ENCODE peak calls at places on chromosomes 5 and 9, in eight cellular contexts. One of them, this sample, is unnamed.

GRCh38 chr9:31236344-31236743 is 1148.1 kb upstream of the ACO1 start:
- DNase-seq in substantia nigra: no peak
- DNase-seq in dorsolateral prefrontal cortex: no peak
- DNase-seq in CD4-positive, CD25-positive, alpha-beta regulatory T cell: no peak
- DNase-seq in cardiac muscle cell: no peak
- DNase-seq in adrenal gland: no peak
- DNase-seq in aorta: no peak
- DNase-seq in esophagus squamous epithelium: no peak
- DNase-seq in this sample: no peak

GRCh38 chr9:97059661-97060060 is 20.7 kb upstream of the CTSV start:
- DNase-seq in substantia nigra: no peak
- DNase-seq in esophagus squamous epithelium: no peak
- DNase-seq in cardiac muscle cell: no peak
- DNase-seq in CD4-positive, CD25-positive, alpha-beta regulatory T cell: no peak
- DNase-seq in dorsolateral prefrontal cortex: no peak
- DNase-seq in adrenal gland: no peak
- DNase-seq in aorta: no peak
- DNase-seq in this sample: no peak

GRCh38 chr5:125501396-125501795 is 755.0 kb upstream of the ZNF608 start:
- DNase-seq in CD4-positive, CD25-positive, alpha-beta regulatory T cell: no peak
- DNase-seq in esophagus squamous epithelium: no peak
- DNase-seq in cardiac muscle cell: peak
- DNase-seq in aorta: no peak
- DNase-seq in substantia nigra: no peak
- DNase-seq in dorsolateral prefrontal cortex: no peak
- DNase-seq in adrenal gland: no peak
- DNase-seq in this sample: no peak

GRCh38 chr5:10111575-10111974 is 138.1 kb downstream of the ATPSCKMT start:
- DNase-seq in adrenal gland: peak
- DNase-seq in dorsolateral prefrontal cortex: no peak
- DNase-seq in substantia nigra: no peak
- DNase-seq in cardiac muscle cell: peak
- DNase-seq in esophagus squamous epithelium: no peak
- DNase-seq in aorta: no peak
- DNase-seq in CD4-positive, CD25-positive, alpha-beta regulatory T cell: no peak
- DNase-seq in this sample: peak

GRCh38 chr9:69945671-69946141 is 97.9 kb upstream of the MAMDC2 start:
- DNase-seq in substantia nigra: no peak
- DNase-seq in esophagus squamous epithelium: no peak
- DNase-seq in cardiac muscle cell: peak
- DNase-seq in adrenal gland: peak
- DNase-seq in dorsolateral prefrontal cortex: no peak
- DNase-seq in CD4-positive, CD25-positive, alpha-beta regulatory T cell: no peak
- DNase-seq in aorta: no peak
- DNase-seq in this sample: peak

GRCh38 chr5:179410291-179411160 is 65.3 kb upstream of the ADAMTS2 start:
- DNase-seq in esophagus squamous epithelium: no peak
- DNase-seq in adrenal gland: no peak
- DNase-seq in CD4-positive, CD25-positive, alpha-beta regulatory T cell: no peak
- DNase-seq in cardiac muscle cell: no peak
- DNase-seq in substantia nigra: no peak
- DNase-seq in aorta: peak
- DNase-seq in dorsolateral prefrontal cortex: no peak
- DNase-seq in this sample: no peak

GRCh38 chr9:79799691-79800345 is 228.1 kb downstream of the TLE4 start:
- DNase-seq in esophagus squamous epithelium: no peak
- DNase-seq in substantia nigra: no peak
- DNase-seq in aorta: no peak
- DNase-seq in dorsolateral prefrontal cortex: peak
- DNase-seq in cardiac muscle cell: peak
- DNase-seq in CD4-positive, CD25-positive, alpha-beta regulatory T cell: no peak
- DNase-seq in adrenal gland: no peak
- DNase-seq in this sample: no peak

GRCh38 chr9:5493597-5494511 is 16.5 kb upstream of the PDCD1LG2 start:
- DNase-seq in substantia nigra: no peak
- DNase-seq in dorsolateral prefrontal cortex: no peak
- DNase-seq in aorta: no peak
- DNase-seq in cardiac muscle cell: peak
- DNase-seq in adrenal gland: peak
- DNase-seq in esophagus squamous epithelium: no peak
- DNase-seq in CD4-positive, CD25-positive, alpha-beta regulatory T cell: no peak
- DNase-seq in this sample: no peak

GRCh38 chr5:6551287-6551954 is 81.4 kb downstream of the NSUN2 start:
- DNase-seq in CD4-positive, CD25-positive, alpha-beta regulatory T cell: no peak
- DNase-seq in cardiac muscle cell: peak
- DNase-seq in adrenal gland: no peak
- DNase-seq in dorsolateral prefrontal cortex: peak
- DNase-seq in substantia nigra: no peak
- DNase-seq in aorta: peak
- DNase-seq in esophagus squamous epithelium: no peak
- DNase-seq in this sample: no peak

GRCh38 chr9:13607746-13608445 is 328.4 kb upstream of the MPDZ start:
- DNase-seq in aorta: no peak
- DNase-seq in esophagus squamous epithelium: no peak
- DNase-seq in dorsolateral prefrontal cortex: no peak
- DNase-seq in adrenal gland: no peak
- DNase-seq in CD4-positive, CD25-positive, alpha-beta regulatory T cell: no peak
- DNase-seq in substantia nigra: no peak
- DNase-seq in cardiac muscle cell: peak
- DNase-seq in this sample: no peak

GRCh38 chr5:61918606-61919005 is 387.4 kb upstream of the KIF2A start:
- DNase-seq in esophagus squamous epithelium: no peak
- DNase-seq in adrenal gland: no peak
- DNase-seq in aorta: no peak
- DNase-seq in CD4-positive, CD25-positive, alpha-beta regulatory T cell: no peak
- DNase-seq in dorsolateral prefrontal cortex: no peak
- DNase-seq in cardiac muscle cell: no peak
- DNase-seq in substantia nigra: no peak
- DNase-seq in this sample: no peak

GRCh38 chr9:106801816-106802215 is 61.1 kb upstream of the ZNF462 start:
- DNase-seq in adrenal gland: no peak
- DNase-seq in aorta: no peak
- DNase-seq in CD4-positive, CD25-positive, alpha-beta regulatory T cell: no peak
- DNase-seq in substantia nigra: no peak
- DNase-seq in cardiac muscle cell: no peak
- DNase-seq in esophagus squamous epithelium: no peak
- DNase-seq in dorsolateral prefrontal cortex: no peak
- DNase-seq in this sample: no peak

GRCh38 chr5:159017787-159018186 is 81.9 kb downstream of the EBF1 start:
- DNase-seq in esophagus squamous epithelium: no peak
- DNase-seq in aorta: peak
- DNase-seq in CD4-positive, CD25-positive, alpha-beta regulatory T cell: no peak
- DNase-seq in substantia nigra: no peak
- DNase-seq in adrenal gland: peak
- DNase-seq in dorsolateral prefrontal cortex: no peak
- DNase-seq in cardiac muscle cell: peak
- DNase-seq in this sample: peak

GRCh38 chr5:77770293-77771005 is 5.7 kb downstream of the TBCA start:
- DNase-seq in adrenal gland: no peak
- DNase-seq in cardiac muscle cell: no peak
- DNase-seq in aorta: no peak
- DNase-seq in esophagus squamous epithelium: no peak
- DNase-seq in dorsolateral prefrontal cortex: no peak
- DNase-seq in substantia nigra: no peak
- DNase-seq in CD4-positive, CD25-positive, alpha-beta regulatory T cell: no peak
- DNase-seq in this sample: no peak

GRCh38 chr9:33170464-33171156 is 3.5 kb upstream of the B4GALT1 start:
- DNase-seq in dorsolateral prefrontal cortex: peak
- DNase-seq in substantia nigra: no peak
- DNase-seq in adrenal gland: peak
- DNase-seq in aorta: no peak
- DNase-seq in cardiac muscle cell: no peak
- DNase-seq in esophagus squamous epithelium: no peak
- DNase-seq in CD4-positive, CD25-positive, alpha-beta regulatory T cell: no peak
- DNase-seq in this sample: no peak

GRCh38 chr5:137453476-137454080 is 45.5 kb downstream of the SPOCK1 start:
- DNase-seq in cardiac muscle cell: peak
- DNase-seq in dorsolateral prefrontal cortex: no peak
- DNase-seq in aorta: no peak
- DNase-seq in esophagus squamous epithelium: no peak
- DNase-seq in adrenal gland: no peak
- DNase-seq in CD4-positive, CD25-positive, alpha-beta regulatory T cell: no peak
- DNase-seq in substantia nigra: no peak
- DNase-seq in this sample: no peak

GRCh38 chr5:56291058-56291404 is 57.9 kb upstream of the ANKRD55 start:
- DNase-seq in dorsolateral prefrontal cortex: no peak
- DNase-seq in aorta: no peak
- DNase-seq in adrenal gland: no peak
- DNase-seq in CD4-positive, CD25-positive, alpha-beta regulatory T cell: no peak
- DNase-seq in cardiac muscle cell: no peak
- DNase-seq in substantia nigra: no peak
- DNase-seq in esophagus squamous epithelium: no peak
- DNase-seq in this sample: no peak

DNA sequence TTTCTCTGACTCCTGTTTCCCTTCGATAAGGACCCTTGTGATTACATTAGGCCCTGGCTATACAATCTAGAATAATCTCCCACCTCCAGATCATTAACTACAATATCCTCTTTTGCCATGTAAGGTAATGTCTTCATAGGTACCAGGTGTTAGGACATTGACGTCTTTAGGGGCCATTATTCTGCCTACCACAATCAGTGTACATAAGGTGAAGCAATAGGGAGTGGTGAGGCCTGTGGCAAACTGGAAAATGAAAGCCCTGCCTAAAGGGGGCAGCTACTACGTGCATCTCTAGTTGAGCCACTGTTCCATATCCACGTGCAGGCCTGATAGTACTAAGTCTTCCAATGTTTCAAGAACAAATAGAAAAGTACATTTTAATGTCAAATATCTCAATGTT is 4.8 kb upstream of the ALDH1B1 start:
- DNase-seq in cardiac muscle cell: no peak
- DNase-seq in esophagus squamous epithelium: no peak
- DNase-seq in CD4-positive, CD25-positive, alpha-beta regulatory T cell: no peak
- DNase-seq in substantia nigra: no peak
- DNase-seq in adrenal gland: no peak
- DNase-seq in aorta: no peak
- DNase-seq in dorsolateral prefrontal cortex: no peak
- DNase-seq in this sample: no peak
- H3K27ac ChIP-seq in cardiac muscle cell: no peak
- H3K27ac ChIP-seq in esophagus squamous epithelium: no peak
- H3K27ac ChIP-seq in CD4-positive, CD25-positive, alpha-beta regulatory T cell: no peak
- H3K27ac ChIP-seq in substantia nigra: no peak
- H3K27ac ChIP-seq in adrenal gland: no peak
- H3K27ac ChIP-seq in aorta: peak
- H3K27ac ChIP-seq in dorsolateral prefrontal cortex: no peak
- H3K27ac ChIP-seq in this sample: no peak

GRCh38 chr5:35149041-35149440 is 81.2 kb downstream of the PRLR start:
- DNase-seq in substantia nigra: no peak
- DNase-seq in CD4-positive, CD25-positive, alpha-beta regulatory T cell: no peak
- DNase-seq in dorsolateral prefrontal cortex: no peak
- DNase-seq in esophagus squamous epithelium: no peak
- DNase-seq in aorta: no peak
- DNase-seq in cardiac muscle cell: no peak
- DNase-seq in adrenal gland: no peak
- DNase-seq in this sample: no peak

GRCh38 chr5:35152733-35153132 is 77.6 kb downstream of the PRLR start:
- DNase-seq in substantia nigra: no peak
- DNase-seq in esophagus squamous epithelium: no peak
- DNase-seq in dorsolateral prefrontal cortex: no peak
- DNase-seq in adrenal gland: no peak
- DNase-seq in cardiac muscle cell: no peak
- DNase-seq in CD4-positive, CD25-positive, alpha-beta regulatory T cell: no peak
- DNase-seq in aorta: no peak
- DNase-seq in this sample: no peak

GRCh38 chr5:35146386-35146785 is 83.9 kb downstream of the PRLR start:
- DNase-seq in CD4-positive, CD25-positive, alpha-beta regulatory T cell: no peak
- DNase-seq in cardiac muscle cell: no peak
- DNase-seq in esophagus squamous epithelium: no peak
- DNase-seq in adrenal gland: no peak
- DNase-seq in aorta: no peak
- DNase-seq in substantia nigra: no peak
- DNase-seq in dorsolateral prefrontal cortex: no peak
- DNase-seq in this sample: no peak

GRCh38 chr5:35153375-35153932 is 76.8 kb downstream of the PRLR start:
- DNase-seq in dorsolateral prefrontal cortex: no peak
- DNase-seq in aorta: no peak
- DNase-seq in CD4-positive, CD25-positive, alpha-beta regulatory T cell: no peak
- DNase-seq in adrenal gland: no peak
- DNase-seq in substantia nigra: no peak
- DNase-seq in cardiac muscle cell: no peak
- DNase-seq in esophagus squamous epithelium: no peak
- DNase-seq in this sample: no peak

DNA sequence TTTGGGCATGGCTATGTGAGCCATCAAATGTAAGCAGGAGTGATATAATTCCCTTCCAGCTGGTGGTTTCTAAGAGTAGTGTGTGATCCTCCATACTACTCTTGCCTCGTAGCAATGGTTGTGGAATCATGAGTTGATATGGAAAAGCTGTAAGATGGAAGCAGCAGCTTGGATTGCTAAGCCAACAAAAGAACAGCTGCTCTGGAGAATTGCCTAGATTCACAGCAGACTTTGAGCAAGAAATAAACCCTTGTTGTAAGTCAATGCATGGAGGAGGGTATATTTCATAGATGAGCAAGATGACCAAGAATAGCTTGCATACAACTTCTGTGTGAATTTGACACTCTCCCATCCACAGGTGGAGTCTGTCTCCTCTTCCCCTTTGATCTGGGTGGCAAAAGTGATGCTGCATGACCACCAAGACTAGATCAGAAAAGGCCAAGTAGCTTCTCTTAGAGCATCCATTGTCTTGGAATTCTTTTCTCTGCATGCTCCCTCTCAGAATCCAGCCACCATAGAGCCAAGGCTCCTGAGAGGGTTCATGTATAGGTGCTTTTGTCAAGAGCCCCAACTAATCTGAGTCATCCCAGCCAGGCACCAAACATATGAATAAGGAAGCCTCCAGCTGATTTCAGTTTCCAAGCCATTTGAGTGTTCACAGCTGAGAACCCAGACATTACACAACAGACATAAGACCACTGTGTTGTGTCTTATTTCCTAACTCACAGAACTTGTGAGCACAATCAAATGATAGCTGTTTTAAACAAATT is 79.0 kb downstream of the PRLR start:
- DNase-seq in aorta: no peak
- DNase-seq in cardiac muscle cell: peak
- DNase-seq in dorsolateral prefrontal cortex: no peak
- DNase-seq in adrenal gland: no peak
- DNase-seq in substantia nigra: no peak
- DNase-seq in CD4-positive, CD25-positive, alpha-beta regulatory T cell: no peak
- DNase-seq in esophagus squamous epithelium: no peak
- DNase-seq in this sample: no peak
- H3K27ac ChIP-seq in aorta: no peak
- H3K27ac ChIP-seq in cardiac muscle cell: no peak
- H3K27ac ChIP-seq in dorsolateral prefrontal cortex: no peak
- H3K27ac ChIP-seq in adrenal gland: no peak
- H3K27ac ChIP-seq in substantia nigra: no peak
- H3K27ac ChIP-seq in CD4-positive, CD25-positive, alpha-beta regulatory T cell: no peak
- H3K27ac ChIP-seq in esophagus squamous epithelium: no peak
- H3K27ac ChIP-seq in this sample: no peak

GRCh38 chr5:175253597-175253996 is 190.4 kb downstream of the DRD1 start:
- DNase-seq in cardiac muscle cell: no peak
- DNase-seq in aorta: no peak
- DNase-seq in substantia nigra: no peak
- DNase-seq in CD4-positive, CD25-positive, alpha-beta regulatory T cell: no peak
- DNase-seq in dorsolateral prefrontal cortex: no peak
- DNase-seq in esophagus squamous epithelium: no peak
- DNase-seq in adrenal gland: no peak
- DNase-seq in this sample: no peak
- H3K27ac ChIP-seq in cardiac muscle cell: no peak
- H3K27ac ChIP-seq in aorta: no peak
- H3K27ac ChIP-seq in substantia nigra: no peak
- H3K27ac ChIP-seq in CD4-positive, CD25-positive, alpha-beta regulatory T cell: no peak
- H3K27ac ChIP-seq in dorsolateral prefrontal cortex: peak
- H3K27ac ChIP-seq in esophagus squamous epithelium: no peak
- H3K27ac ChIP-seq in adrenal gland: peak
- H3K27ac ChIP-seq in this sample: no peak

GRCh38 chr9:37010180-37010579 is 23.9 kb downstream of the PAX5 start:
- DNase-seq in CD4-positive, CD25-positive, alpha-beta regulatory T cell: no peak
- DNase-seq in substantia nigra: no peak
- DNase-seq in cardiac muscle cell: no peak
- DNase-seq in adrenal gland: no peak
- DNase-seq in esophagus squamous epithelium: no peak
- DNase-seq in aorta: no peak
- DNase-seq in dorsolateral prefrontal cortex: no peak
- DNase-seq in this sample: no peak
- H3K27ac ChIP-seq in CD4-positive, CD25-positive, alpha-beta regulatory T cell: no peak
- H3K27ac ChIP-seq in substantia nigra: no peak
- H3K27ac ChIP-seq in cardiac muscle cell: no peak
- H3K27ac ChIP-seq in adrenal gland: no peak
- H3K27ac ChIP-seq in esophagus squamous epithelium: no peak
- H3K27ac ChIP-seq in aorta: no peak
- H3K27ac ChIP-seq in dorsolateral prefrontal cortex: no peak
- H3K27ac ChIP-seq in this sample: no peak